ENCODE peak calls at places on chromosomes 11 and 22, in nine cellular contexts. One of them, this sample, is unnamed.

GRCh38 chr11:121794671-121795070 is 321.3 kb downstream of the BLID start:
- DNase-seq in AG09309: no peak
- DNase-seq in heart left ventricle: no peak
- DNase-seq in cardiac fibroblast: no peak
- DNase-seq in fibroblast of lung: no peak
- DNase-seq in HCT116: no peak
- DNase-seq in kidney epithelial cell: no peak
- DNase-seq in AG04450: no peak
- DNase-seq in CD8-positive, alpha-beta T cell: no peak
- DNase-seq in this sample: no peak

GRCh38 chr22:22768885-22769284 is 118.7 kb upstream of the IGLL5 start:
- DNase-seq in AG04450: no peak
- DNase-seq in cardiac fibroblast: no peak
- DNase-seq in AG09309: no peak
- DNase-seq in CD8-positive, alpha-beta T cell: no peak
- DNase-seq in HCT116: no peak
- DNase-seq in heart left ventricle: no peak
- DNase-seq in fibroblast of lung: no peak
- DNase-seq in kidney epithelial cell: no peak
- DNase-seq in this sample: peak; percentile 28

GRCh38 chr22:35604671-35605457 is 12.3 kb downstream of the MB start:
- DNase-seq in AG04450: no peak
- DNase-seq in kidney epithelial cell: no peak
- DNase-seq in AG09309: no peak
- DNase-seq in fibroblast of lung: no peak
- DNase-seq in CD8-positive, alpha-beta T cell: no peak
- DNase-seq in heart left ventricle: no peak
- DNase-seq in cardiac fibroblast: peak; percentile 31
- DNase-seq in HCT116: no peak
- DNase-seq in this sample: no peak

GRCh38 chr11:1936781-1937615 is 10.1 kb upstream of the MRPL23 start:
- DNase-seq in heart left ventricle: peak; percentile 30
- DNase-seq in AG04450: no peak
- DNase-seq in HCT116: no peak
- DNase-seq in CD8-positive, alpha-beta T cell: no peak
- DNase-seq in fibroblast of lung: no peak
- DNase-seq in cardiac fibroblast: no peak
- DNase-seq in kidney epithelial cell: no peak
- DNase-seq in AG09309: no peak
- DNase-seq in this sample: peak; percentile 86

GRCh38 chr11:112593440-112593839 is 332.8 kb upstream of the PLET1 start:
- DNase-seq in kidney epithelial cell: no peak
- DNase-seq in fibroblast of lung: no peak
- DNase-seq in AG04450: no peak
- DNase-seq in CD8-positive, alpha-beta T cell: no peak
- DNase-seq in heart left ventricle: no peak
- DNase-seq in HCT116: no peak
- DNase-seq in cardiac fibroblast: no peak
- DNase-seq in AG09309: no peak
- DNase-seq in this sample: no peak

GRCh38 chr22:38273135-38273761 is 438 bp upstream of the TMEM184B start:
- DNase-seq in AG09309: no peak
- DNase-seq in heart left ventricle: no peak
- DNase-seq in HCT116: no peak
- DNase-seq in CD8-positive, alpha-beta T cell: no peak
- DNase-seq in cardiac fibroblast: peak; percentile 27
- DNase-seq in AG04450: no peak
- DNase-seq in fibroblast of lung: peak; percentile 27
- DNase-seq in kidney epithelial cell: no peak
- DNase-seq in this sample: no peak

GRCh38 chr22:34344702-34345101 is 424.4 kb upstream of the LARGE1 start:
- DNase-seq in fibroblast of lung: no peak
- DNase-seq in AG09309: no peak
- DNase-seq in cardiac fibroblast: no peak
- DNase-seq in HCT116: no peak
- DNase-seq in AG04450: no peak
- DNase-seq in kidney epithelial cell: no peak
- DNase-seq in CD8-positive, alpha-beta T cell: no peak
- DNase-seq in heart left ventricle: no peak
- DNase-seq in this sample: no peak

GRCh38 chr11:123221074-123221473 is 26.0 kb upstream of the CLMP start:
- DNase-seq in cardiac fibroblast: peak; percentile 80
- DNase-seq in HCT116: no peak
- DNase-seq in AG09309: no peak
- DNase-seq in kidney epithelial cell: no peak
- DNase-seq in fibroblast of lung: peak; percentile 96
- DNase-seq in AG04450: no peak
- DNase-seq in CD8-positive, alpha-beta T cell: no peak
- DNase-seq in heart left ventricle: no peak
- DNase-seq in this sample: no peak

GRCh38 chr22:20422965-20423635 is 14.5 kb downstream of the SCARF2 start:
- DNase-seq in CD8-positive, alpha-beta T cell: no peak
- DNase-seq in AG09309: no peak
- DNase-seq in kidney epithelial cell: no peak
- DNase-seq in AG04450: no peak
- DNase-seq in heart left ventricle: peak; percentile 91
- DNase-seq in HCT116: no peak
- DNase-seq in fibroblast of lung: peak; percentile 29
- DNase-seq in cardiac fibroblast: peak; percentile 56
- DNase-seq in this sample: no peak

GRCh38 chr11:102109896-102110760 is at the start of gene YAP1:
- DNase-seq in cardiac fibroblast: peak; percentile 97
- DNase-seq in HCT116: peak; percentile 77
- DNase-seq in heart left ventricle: peak; percentile 92
- DNase-seq in kidney epithelial cell: no peak
- DNase-seq in AG09309: peak; percentile 75
- DNase-seq in fibroblast of lung: peak; percentile 95
- DNase-seq in AG04450: no peak
- DNase-seq in CD8-positive, alpha-beta T cell: peak; percentile 39
- DNase-seq in this sample: peak; percentile 97

GRCh38 chr11:59755701-59756495 is 722 bp downstream of the STX3 start:
- DNase-seq in heart left ventricle: peak; percentile 71
- DNase-seq in CD8-positive, alpha-beta T cell: peak; percentile 48
- DNase-seq in HCT116: peak; percentile 27
- DNase-seq in cardiac fibroblast: peak; percentile 81
- DNase-seq in AG09309: peak; percentile 11
- DNase-seq in fibroblast of lung: peak; percentile 77
- DNase-seq in kidney epithelial cell: no peak
- DNase-seq in AG04450: peak; percentile 37
- DNase-seq in this sample: peak; percentile 97

GRCh38 chr22:22616636-22617035 is 27.8 kb upstream of the GGTLC2 start:
- DNase-seq in fibroblast of lung: no peak
- DNase-seq in heart left ventricle: no peak
- DNase-seq in AG09309: no peak
- DNase-seq in cardiac fibroblast: no peak
- DNase-seq in CD8-positive, alpha-beta T cell: no peak
- DNase-seq in HCT116: no peak
- DNase-seq in kidney epithelial cell: no peak
- DNase-seq in AG04450: no peak
- DNase-seq in this sample: no peak

GRCh38 chr11:17075506-17075905 is 2.0 kb downstream of the RPS13 start:
- DNase-seq in AG04450: no peak
- DNase-seq in AG09309: no peak
- DNase-seq in heart left ventricle: no peak
- DNase-seq in fibroblast of lung: no peak
- DNase-seq in kidney epithelial cell: no peak
- DNase-seq in cardiac fibroblast: no peak
- DNase-seq in HCT116: no peak
- DNase-seq in CD8-positive, alpha-beta T cell: no peak
- DNase-seq in this sample: no peak
- H3K4me3 ChIP-seq in AG04450: peak overlapping the region; percentile 0
- H3K4me3 ChIP-seq in AG09309: no peak overlapping the region
- H3K4me3 ChIP-seq in heart left ventricle: no peak overlapping the region
- H3K4me3 ChIP-seq in fibroblast of lung: peak overlapping the region; percentile 100
- H3K4me3 ChIP-seq in kidney epithelial cell: no peak overlapping the region
- H3K4me3 ChIP-seq in cardiac fibroblast: no peak overlapping the region
- H3K4me3 ChIP-seq in HCT116: no peak overlapping the region
- H3K4me3 ChIP-seq in CD8-positive, alpha-beta T cell: no peak overlapping the region
- H3K4me3 ChIP-seq in this sample: no peak overlapping the region

GRCh38 chr11:61446211-61446651 is 16.3 kb downstream of the SDHAF2 start:
- DNase-seq in CD8-positive, alpha-beta T cell: peak; percentile 49
- DNase-seq in fibroblast of lung: peak; percentile 96
- DNase-seq in AG04450: peak; percentile 95
- DNase-seq in heart left ventricle: peak; percentile 95
- DNase-seq in cardiac fibroblast: peak; percentile 96
- DNase-seq in kidney epithelial cell: peak; percentile 82
- DNase-seq in AG09309: peak; percentile 89
- DNase-seq in HCT116: peak; percentile 73
- DNase-seq in this sample: peak; percentile 95
- TF ChIP-seq CTCF in CD8-positive, alpha-beta T cell: peak; percentile 45
- TF ChIP-seq CTCF in fibroblast of lung: peak; percentile 97
- TF ChIP-seq CTCF in AG04450: peak; percentile 95
- TF ChIP-seq CTCF in heart left ventricle: peak; percentile 81
- TF ChIP-seq CTCF in cardiac fibroblast: peak; percentile 94
- TF ChIP-seq CTCF in kidney epithelial cell: peak; percentile 97
- TF ChIP-seq CTCF in AG09309: peak; percentile 93
- TF ChIP-seq CTCF in HCT116: peak; percentile 94
- TF ChIP-seq CTCF in this sample: no peak

GRCh38 chr11:57321996-57322880 is 2.5 kb downstream of the TNKS1BP1 start:
- DNase-seq in heart left ventricle: peak; percentile 94
- DNase-seq in cardiac fibroblast: peak; percentile 99
- DNase-seq in HCT116: peak; percentile 77
- DNase-seq in AG04450: peak; percentile 95
- DNase-seq in fibroblast of lung: peak; percentile 99
- DNase-seq in AG09309: peak; percentile 95
- DNase-seq in kidney epithelial cell: peak; percentile 91
- DNase-seq in CD8-positive, alpha-beta T cell: no peak
- DNase-seq in this sample: peak; percentile 97

GRCh38 chr11:57323503-57324153 is 1.1 kb downstream of the TNKS1BP1 start:
- DNase-seq in HCT116: no peak
- DNase-seq in fibroblast of lung: peak; percentile 48
- DNase-seq in CD8-positive, alpha-beta T cell: no peak
- DNase-seq in AG04450: no peak
- DNase-seq in cardiac fibroblast: peak; percentile 51
- DNase-seq in AG09309: no peak
- DNase-seq in heart left ventricle: no peak
- DNase-seq in kidney epithelial cell: no peak
- DNase-seq in this sample: no peak

GRCh38 chr11:57321388-57321995 is 3.3 kb downstream of the TNKS1BP1 start:
- DNase-seq in HCT116: no peak
- DNase-seq in AG09309: no peak
- DNase-seq in CD8-positive, alpha-beta T cell: no peak
- DNase-seq in fibroblast of lung: no peak
- DNase-seq in kidney epithelial cell: no peak
- DNase-seq in cardiac fibroblast: peak; percentile 38
- DNase-seq in heart left ventricle: no peak
- DNase-seq in AG04450: no peak
- DNase-seq in this sample: no peak

GRCh38 chr11:57324154-57324885 is 432 bp downstream of the TNKS1BP1 start:
- DNase-seq in kidney epithelial cell: no peak
- DNase-seq in AG04450: no peak
- DNase-seq in AG09309: no peak
- DNase-seq in heart left ventricle: peak; percentile 62
- DNase-seq in cardiac fibroblast: peak; percentile 68
- DNase-seq in fibroblast of lung: peak; percentile 68
- DNase-seq in HCT116: no peak
- DNase-seq in CD8-positive, alpha-beta T cell: no peak
- DNase-seq in this sample: peak; percentile 51

GRCh38 chr11:57322881-57323467 is 1.8 kb downstream of the TNKS1BP1 start:
- DNase-seq in cardiac fibroblast: no peak
- DNase-seq in CD8-positive, alpha-beta T cell: no peak
- DNase-seq in AG09309: no peak
- DNase-seq in AG04450: no peak
- DNase-seq in kidney epithelial cell: no peak
- DNase-seq in HCT116: no peak
- DNase-seq in fibroblast of lung: no peak
- DNase-seq in heart left ventricle: no peak
- DNase-seq in this sample: no peak
- H3K4me3 ChIP-seq in cardiac fibroblast: peak overlapping the region; percentile 91
- H3K4me3 ChIP-seq in CD8-positive, alpha-beta T cell: no peak overlapping the region
- H3K4me3 ChIP-seq in AG09309: peak overlapping the region; percentile 90
- H3K4me3 ChIP-seq in AG04450: peak overlapping the region; percentile 83
- H3K4me3 ChIP-seq in kidney epithelial cell: peak overlapping the region; percentile 80
- H3K4me3 ChIP-seq in HCT116: peak overlapping the region; percentile 67
- H3K4me3 ChIP-seq in fibroblast of lung: peak overlapping the region; percentile 91
- H3K4me3 ChIP-seq in heart left ventricle: peak overlapping the region; percentile 89
- H3K4me3 ChIP-seq in this sample: no peak overlapping the region

GRCh38 chr11:111575748-111576147 is 26.5 kb upstream of the SIK2 start:
- DNase-seq in CD8-positive, alpha-beta T cell: no peak
- DNase-seq in kidney epithelial cell: no peak
- DNase-seq in AG04450: no peak
- DNase-seq in HCT116: no peak
- DNase-seq in fibroblast of lung: no peak
- DNase-seq in heart left ventricle: no peak
- DNase-seq in cardiac fibroblast: no peak
- DNase-seq in AG09309: no peak
- DNase-seq in this sample: no peak

GRCh38 chr11:111570796-111571195 is 30.3 kb downstream of the LAYN start:
- DNase-seq in heart left ventricle: no peak
- DNase-seq in CD8-positive, alpha-beta T cell: no peak
- DNase-seq in HCT116: no peak
- DNase-seq in fibroblast of lung: no peak
- DNase-seq in AG09309: no peak
- DNase-seq in AG04450: no peak
- DNase-seq in kidney epithelial cell: no peak
- DNase-seq in cardiac fibroblast: no peak
- DNase-seq in this sample: no peak

GRCh38 chr11:111573821-111574249 is 28.4 kb upstream of the SIK2 start:
- DNase-seq in CD8-positive, alpha-beta T cell: no peak
- DNase-seq in cardiac fibroblast: peak; percentile 62
- DNase-seq in AG04450: no peak
- DNase-seq in AG09309: no peak
- DNase-seq in kidney epithelial cell: no peak
- DNase-seq in fibroblast of lung: peak; percentile 32
- DNase-seq in heart left ventricle: no peak
- DNase-seq in HCT116: no peak
- DNase-seq in this sample: no peak

GRCh38 chr11:111571829-111572501 is 30.3 kb upstream of the SIK2 start:
- DNase-seq in CD8-positive, alpha-beta T cell: no peak
- DNase-seq in AG09309: no peak
- DNase-seq in cardiac fibroblast: no peak
- DNase-seq in kidney epithelial cell: no peak
- DNase-seq in heart left ventricle: no peak
- DNase-seq in fibroblast of lung: no peak
- DNase-seq in HCT116: no peak
- DNase-seq in AG04450: no peak
- DNase-seq in this sample: no peak

DNA sequence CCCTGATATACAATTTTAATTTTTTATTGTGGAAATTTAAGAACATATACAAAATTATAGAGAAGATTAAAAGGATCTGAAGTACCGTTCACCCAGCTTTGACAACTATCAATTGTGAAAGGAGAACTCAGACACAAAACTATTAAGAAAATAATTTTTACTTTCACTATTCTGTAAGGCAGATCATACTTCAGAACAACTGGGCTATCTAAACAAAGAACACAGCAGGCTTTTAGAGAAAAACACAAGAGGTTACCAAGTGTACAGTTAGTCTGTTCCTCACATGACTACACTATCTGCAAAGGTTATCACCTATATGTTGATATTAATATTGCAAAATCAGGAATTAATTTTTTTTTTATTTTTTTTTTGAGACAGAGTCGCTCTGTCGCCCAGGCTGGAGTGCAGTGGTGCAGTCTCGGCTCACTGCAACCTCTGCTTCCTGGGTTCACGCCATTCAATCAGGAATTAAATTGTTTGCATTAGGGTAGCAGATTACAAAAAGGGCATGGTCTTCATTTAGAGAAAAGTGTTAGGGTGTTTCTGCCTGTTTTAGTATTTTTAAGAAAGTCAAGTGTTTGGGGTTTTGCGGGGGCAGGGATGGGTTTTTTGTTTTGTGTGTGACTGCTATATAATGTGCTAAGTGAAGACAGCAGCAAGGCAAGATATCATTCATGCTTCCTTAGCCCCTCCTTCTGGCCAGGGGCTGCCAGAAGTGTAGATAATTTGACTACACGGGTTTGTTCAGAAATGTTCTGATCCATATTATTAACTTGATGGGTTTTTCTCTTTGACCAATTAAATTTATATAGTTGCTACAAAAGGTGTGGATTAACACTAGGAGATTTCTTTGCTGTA is 27.6 kb upstream of the SIK2 start:
- DNase-seq in AG09309: no peak
- DNase-seq in fibroblast of lung: no peak
- DNase-seq in CD8-positive, alpha-beta T cell: no peak
- DNase-seq in cardiac fibroblast: no peak
- DNase-seq in AG04450: no peak
- DNase-seq in HCT116: no peak
- DNase-seq in kidney epithelial cell: no peak
- DNase-seq in heart left ventricle: no peak
- DNase-seq in this sample: no peak
- TF ChIP-seq CTCF in AG09309: no peak
- TF ChIP-seq CTCF in fibroblast of lung: no peak
- TF ChIP-seq CTCF in CD8-positive, alpha-beta T cell: no peak
- TF ChIP-seq CTCF in cardiac fibroblast: no peak
- TF ChIP-seq CTCF in AG04450: no peak
- TF ChIP-seq CTCF in HCT116: no peak
- TF ChIP-seq CTCF in kidney epithelial cell: no peak
- TF ChIP-seq CTCF in heart left ventricle: no peak
- TF ChIP-seq CTCF in this sample: no peak